ENCODE peak calls at places on chromosomes 11 and 22, in seven cellular contexts. One of them, this sample, is unnamed. For H3K27me3, the result is how much of the 10 kb centered on the place peaks cover.

GRCh38 chr22:42937164-42937854 is 77.6 kb downstream of the PACSIN2 start:
- DNase-seq in cardiac muscle cell: no peak
- DNase-seq in aorta: peak
- DNase-seq in PC-9: peak
- DNase-seq in GM23248: peak
- DNase-seq in NT2/D1: no peak
- DNase-seq in naive thymus-derived CD4-positive, alpha-beta T cell: no peak
- DNase-seq in this sample: peak

GRCh38 chr11:131692151-131692550 is 321.7 kb downstream of the NTM start:
- DNase-seq in naive thymus-derived CD4-positive, alpha-beta T cell: no peak
- DNase-seq in GM23248: peak
- DNase-seq in aorta: no peak
- DNase-seq in PC-9: no peak
- DNase-seq in NT2/D1: no peak
- DNase-seq in cardiac muscle cell: no peak
- DNase-seq in this sample: peak

GRCh38 chr11:32018672-32019071 is 72.2 kb upstream of the RCN1 start:
- DNase-seq in cardiac muscle cell: no peak
- DNase-seq in NT2/D1: no peak
- DNase-seq in aorta: no peak
- DNase-seq in naive thymus-derived CD4-positive, alpha-beta T cell: no peak
- DNase-seq in PC-9: no peak
- DNase-seq in GM23248: no peak
- DNase-seq in this sample: no peak

GRCh38 chr11:12077535-12078280 is 32.7 kb upstream of the MICAL2 start:
- DNase-seq in aorta: no peak
- DNase-seq in cardiac muscle cell: no peak
- DNase-seq in GM23248: peak
- DNase-seq in naive thymus-derived CD4-positive, alpha-beta T cell: no peak
- DNase-seq in NT2/D1: no peak
- DNase-seq in PC-9: no peak
- DNase-seq in this sample: peak

GRCh38 chr11:91158901-91159537 is 936.2 kb upstream of the CHORDC1 start:
- DNase-seq in aorta: no peak
- DNase-seq in cardiac muscle cell: no peak
- DNase-seq in naive thymus-derived CD4-positive, alpha-beta T cell: no peak
- DNase-seq in GM23248: no peak
- DNase-seq in PC-9: peak
- DNase-seq in NT2/D1: no peak
- DNase-seq in this sample: no peak

GRCh38 chr11:26761382-26761781 is 39.5 kb upstream of the SLC5A12 start:
- DNase-seq in PC-9: no peak
- DNase-seq in naive thymus-derived CD4-positive, alpha-beta T cell: no peak
- DNase-seq in GM23248: peak
- DNase-seq in aorta: no peak
- DNase-seq in NT2/D1: no peak
- DNase-seq in cardiac muscle cell: no peak
- DNase-seq in this sample: no peak

GRCh38 chr22:29351042-29351441 is 35.5 kb upstream of the RASL10A start:
- DNase-seq in aorta: no peak
- DNase-seq in cardiac muscle cell: no peak
- DNase-seq in GM23248: no peak
- DNase-seq in NT2/D1: no peak
- DNase-seq in naive thymus-derived CD4-positive, alpha-beta T cell: no peak
- DNase-seq in PC-9: no peak
- DNase-seq in this sample: peak

GRCh38 chr11:70243912-70244652 is 26.4 kb upstream of the PPFIA1 start:
- DNase-seq in PC-9: peak
- DNase-seq in naive thymus-derived CD4-positive, alpha-beta T cell: no peak
- DNase-seq in aorta: no peak
- DNase-seq in GM23248: peak
- DNase-seq in NT2/D1: no peak
- DNase-seq in cardiac muscle cell: no peak
- DNase-seq in this sample: peak

GRCh38 chr22:17384612-17385345 is 15.5 kb downstream of the CECR2 start:
- DNase-seq in NT2/D1: no peak
- DNase-seq in naive thymus-derived CD4-positive, alpha-beta T cell: no peak
- DNase-seq in aorta: no peak
- DNase-seq in cardiac muscle cell: no peak
- DNase-seq in PC-9: no peak
- DNase-seq in GM23248: no peak
- DNase-seq in this sample: no peak

GRCh38 chr22:49141761-49142160 is 685.9 kb downstream of the BRD1 start:
- DNase-seq in cardiac muscle cell: no peak
- DNase-seq in naive thymus-derived CD4-positive, alpha-beta T cell: no peak
- DNase-seq in GM23248: no peak
- DNase-seq in NT2/D1: no peak
- DNase-seq in aorta: no peak
- DNase-seq in PC-9: no peak
- DNase-seq in this sample: peak
- H3K27me3 ChIP-seq in cardiac muscle cell: under half
- H3K27me3 ChIP-seq in naive thymus-derived CD4-positive, alpha-beta T cell: under half
- H3K27me3 ChIP-seq in GM23248: under half
- H3K27me3 ChIP-seq in NT2/D1: under half
- H3K27me3 ChIP-seq in aorta: under half
- H3K27me3 ChIP-seq in PC-9: half or more
- H3K27me3 ChIP-seq in this sample: under half

GRCh38 chr11:77120571-77120970 is 7.5 kb upstream of the MYO7A start:
- DNase-seq in PC-9: no peak
- DNase-seq in NT2/D1: no peak
- DNase-seq in GM23248: no peak
- DNase-seq in naive thymus-derived CD4-positive, alpha-beta T cell: no peak
- DNase-seq in cardiac muscle cell: no peak
- DNase-seq in aorta: no peak
- DNase-seq in this sample: no peak
- H3K27me3 ChIP-seq in PC-9: under half
- H3K27me3 ChIP-seq in NT2/D1: under half
- H3K27me3 ChIP-seq in GM23248: under half
- H3K27me3 ChIP-seq in naive thymus-derived CD4-positive, alpha-beta T cell: under half
- H3K27me3 ChIP-seq in cardiac muscle cell: under half
- H3K27me3 ChIP-seq in aorta: under half
- H3K27me3 ChIP-seq in this sample: under half

DNA sequence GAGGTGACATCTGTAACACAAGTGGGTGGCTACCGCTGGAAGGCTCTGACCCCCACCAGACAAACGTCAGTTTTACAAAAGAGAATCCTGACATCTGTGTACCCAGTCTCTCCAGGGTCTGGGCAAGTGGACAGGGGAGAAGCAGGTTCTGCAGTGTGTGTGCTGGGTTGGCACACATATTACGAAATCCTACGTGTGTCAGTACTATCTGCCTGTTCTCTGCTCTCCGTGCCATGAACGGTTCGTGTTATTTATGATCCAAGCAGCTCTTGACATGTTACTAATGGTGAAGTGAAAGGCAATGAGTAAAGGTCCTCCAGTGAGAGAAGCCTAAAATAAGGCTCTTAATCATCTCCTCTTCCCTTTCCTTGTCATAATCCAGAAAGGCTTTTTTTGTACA is 201.5 kb upstream of the MTMR2 start:
- DNase-seq in naive thymus-derived CD4-positive, alpha-beta T cell: no peak
- DNase-seq in cardiac muscle cell: no peak
- DNase-seq in GM23248: no peak
- DNase-seq in NT2/D1: no peak
- DNase-seq in PC-9: peak
- DNase-seq in aorta: no peak
- DNase-seq in this sample: no peak
- H3K27me3 ChIP-seq in naive thymus-derived CD4-positive, alpha-beta T cell: under half
- H3K27me3 ChIP-seq in cardiac muscle cell: under half
- H3K27me3 ChIP-seq in GM23248: under half
- H3K27me3 ChIP-seq in NT2/D1: under half
- H3K27me3 ChIP-seq in PC-9: under half
- H3K27me3 ChIP-seq in aorta: under half
- H3K27me3 ChIP-seq in this sample: under half

DNA sequence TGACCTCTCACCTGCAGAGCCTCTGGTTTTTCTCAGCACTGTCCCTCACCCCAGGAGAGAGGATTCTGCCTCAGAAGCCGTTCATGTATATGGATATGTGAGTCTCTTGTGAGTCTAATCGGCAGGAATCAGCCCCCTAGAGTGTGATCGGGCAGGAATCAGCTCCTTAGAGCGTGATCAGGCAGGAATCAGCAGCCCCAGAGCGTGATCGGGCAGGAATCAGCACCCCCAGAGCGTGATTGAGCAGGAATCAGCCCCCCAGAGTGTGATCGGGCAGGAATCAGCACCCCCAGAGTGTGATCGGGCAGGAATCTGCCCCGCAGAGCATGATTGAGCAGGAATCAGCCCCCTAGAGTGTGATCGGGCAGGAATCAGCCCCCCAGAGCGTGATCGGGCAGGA is 80.0 kb upstream of the EIF3D start:
- DNase-seq in aorta: no peak
- DNase-seq in cardiac muscle cell: no peak
- DNase-seq in GM23248: no peak
- DNase-seq in PC-9: no peak
- DNase-seq in NT2/D1: no peak
- DNase-seq in naive thymus-derived CD4-positive, alpha-beta T cell: no peak
- DNase-seq in this sample: peak
- H3K27me3 ChIP-seq in aorta: under half
- H3K27me3 ChIP-seq in cardiac muscle cell: under half
- H3K27me3 ChIP-seq in GM23248: half or more
- H3K27me3 ChIP-seq in PC-9: half or more
- H3K27me3 ChIP-seq in NT2/D1: under half
- H3K27me3 ChIP-seq in naive thymus-derived CD4-positive, alpha-beta T cell: under half
- H3K27me3 ChIP-seq in this sample: half or more

GRCh38 chr11:59088164-59088563 is 2.1 kb downstream of the GLYATL1B start:
- DNase-seq in PC-9: no peak
- DNase-seq in cardiac muscle cell: no peak
- DNase-seq in NT2/D1: no peak
- DNase-seq in aorta: no peak
- DNase-seq in naive thymus-derived CD4-positive, alpha-beta T cell: no peak
- DNase-seq in GM23248: no peak
- DNase-seq in this sample: no peak
- H3K27me3 ChIP-seq in PC-9: half or more
- H3K27me3 ChIP-seq in cardiac muscle cell: under half
- H3K27me3 ChIP-seq in NT2/D1: under half
- H3K27me3 ChIP-seq in aorta: under half
- H3K27me3 ChIP-seq in naive thymus-derived CD4-positive, alpha-beta T cell: under half
- H3K27me3 ChIP-seq in GM23248: under half
- H3K27me3 ChIP-seq in this sample: under half

This sample was measured in osteoblast.